ENCODE peak calls at places on chromosomes 13 and 19, in four cellular contexts. R is brain microvascular endothelial cell, T is left lung, V is dorsolateral prefrontal cortex. H is an unnamed sample.

GRCh38 chr19:6723738-6724137 is 3.3 kb upstream of the C3 start:
- DNase-seq in T (no peak), V (no peak), R (no peak), H (peak)

GRCh38 chr19:30788105-30788765 is 416.1 kb downstream of the ZNF536 start:
- DNase-seq in V (no peak), R (no peak), T (no peak), H (no peak)

GRCh38 chr19:2477732-2478191 is 1.8 kb downstream of the GADD45B start:
- DNase-seq in R (no peak), T (peak), V (no peak), H (no peak)

GRCh38 chr13:42377640-42378382 is 105.9 kb downstream of the AKAP11 start:
- DNase-seq in R (peak), V (no peak), T (no peak), H (no peak)

GRCh38 chr13:70518081-70518480 is 409.8 kb upstream of the KLHL1 start:
- DNase-seq in V (no peak), T (no peak), R (no peak), H (no peak)

GRCh38 chr13:80551650-80552497 is 210.9 kb upstream of the SPRY2 start:
- DNase-seq in T (no peak), R (no peak), V (no peak), H (no peak)

GRCh38 chr19:50875795-50876422 is 2.7 kb downstream of the KLK2 start:
- DNase-seq in V (no peak), T (no peak), R (no peak), H (no peak)

GRCh38 chr19:35670686-35671085 is 4.4 kb downstream of the UPK1A start:
- DNase-seq in T (no peak), R (no peak), V (no peak), H (no peak)

GRCh38 chr19:12155324-12155723 is 1.2 kb downstream of the ZNF625 start:
- DNase-seq in V (no peak), T (no peak), R (no peak), H (no peak)

GRCh38 chr13:26942184-26942583 is 181.6 kb upstream of the GPR12 start:
- DNase-seq in T (no peak), V (no peak), R (no peak), H (no peak)

GRCh38 chr13:101242720-101243119 is 173.6 kb downstream of the NALCN start:
- DNase-seq in V (no peak), T (no peak), R (no peak), H (no peak)

GRCh38 chr13:43792456-43792855 is 5.7 kb upstream of the ENOX1 start:
- DNase-seq in V (no peak), T (no peak), R (no peak), H (peak)

GRCh38 chr19:33447336-33448158 is 74.0 kb downstream of the CEBPG start:
- DNase-seq in R (no peak), V (no peak), T (peak), H (no peak)

GRCh38 chr13:37175996-37176395 is 70.5 kb upstream of the CSNK1A1L start:
- DNase-seq in R (peak), V (no peak), T (no peak), H (peak)

GRCh38 chr19:8423821-8424223 is 10.7 kb downstream of the MARCHF2 start:
- DNase-seq in R (peak), T (peak), V (peak), H (peak)

GRCh38 chr13:27797228-27797624 is 4.9 kb downstream of the GSX1 start:
- DNase-seq in T (no peak), R (peak), V (no peak), H (no peak)

GRCh38 chr19:55385236-55385748 is 440 bp upstream of the RPL28 start:
- DNase-seq in R (peak), T (peak), V (peak), H (peak)

GRCh38 chr13:78129850-78130249 is 211.2 kb upstream of the EDNRB start:
- DNase-seq in T (no peak), R (no peak), V (no peak), H (no peak)

GRCh38 chr19:2341247-2341705 is 12.8 kb downstream of the SPPL2B start:
- DNase-seq in T (no peak), R (no peak), V (no peak), H (no peak)

GRCh38 chr13:101529419-101529818 is 76.9 kb downstream of the ITGBL1 start:
- DNase-seq in R (peak), V (no peak), T (no peak), H (peak)

GRCh38 chr13:86446311-86446710 is 647.1 kb upstream of the SLITRK6 start:
- DNase-seq in T (no peak), R (peak), V (no peak), H (peak)

GRCh38 chr19:56765107-56765506 is 75.4 kb downstream of the PEG3 start:
- DNase-seq in V (peak), T (peak), R (peak), H (no peak)

GRCh38 chr19:50204811-50205675 is 1.6 kb downstream of the MYH14 start:
- DNase-seq in T (peak), V (no peak), R (no peak), H (no peak)

GRCh38 chr19:42293539-42293938 is 8.4 kb upstream of the PRR19 start:
- DNase-seq in T (no peak), V (no peak), R (no peak), H (no peak)

DNA sequence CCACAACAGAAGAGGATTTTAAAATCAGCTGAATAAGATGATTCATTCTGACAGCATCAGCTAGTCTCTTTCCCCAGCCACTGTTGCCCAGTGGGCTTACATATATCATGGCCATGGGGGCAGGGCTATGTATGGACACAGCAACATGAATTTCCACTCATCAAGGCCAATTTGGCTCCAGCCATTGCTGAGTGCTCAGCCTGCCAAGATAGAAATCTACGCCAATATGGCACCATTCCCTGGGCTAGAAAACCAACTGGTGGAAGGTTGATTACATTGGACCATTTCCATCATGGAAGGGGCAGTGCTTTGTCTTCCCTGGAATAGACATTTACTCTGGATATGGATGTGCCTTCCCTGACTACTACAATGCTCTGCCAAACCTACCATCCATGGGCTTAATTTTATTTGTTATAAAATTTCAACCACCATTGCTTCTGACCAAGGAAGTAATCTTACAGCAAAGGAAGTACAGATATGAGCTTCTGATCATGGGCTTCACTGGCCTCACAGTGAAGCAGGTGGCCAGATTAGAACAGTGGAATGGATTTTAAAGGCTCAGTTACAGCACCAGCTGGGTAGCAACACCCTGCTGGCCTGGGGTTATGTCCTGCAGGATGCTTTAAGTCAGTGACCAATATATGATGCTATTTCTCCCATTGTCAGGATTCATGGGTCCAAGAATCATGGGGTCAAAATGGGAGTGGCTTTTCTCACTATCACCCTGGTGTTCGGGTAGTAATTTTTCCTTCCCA is 9.8 kb upstream of the ALOX5AP start:
- DNase-seq in R (peak), T (no peak), V (no peak), H (peak)
- TF ChIP-seq CTCF in R (no peak), T (no peak), V (no peak), H (no peak)

GRCh38 chr19:4684312-4685095 is 14.4 kb upstream of the MYDGF start:
- DNase-seq in T (no peak), V (peak), R (no peak), H (no peak)

GRCh38 chr19:4687396-4687795 is 17.3 kb upstream of the MYDGF start:
- DNase-seq in V (no peak), R (no peak), T (no peak), H (no peak)

GRCh38 chr19:4688587-4688986 is 18.4 kb upstream of the MYDGF start:
- DNase-seq in R (no peak), V (no peak), T (no peak), H (no peak)

GRCh38 chr19:4689403-4689802 is 19.3 kb upstream of the MYDGF start:
- DNase-seq in R (no peak), T (no peak), V (no peak), H (no peak)

DNA sequence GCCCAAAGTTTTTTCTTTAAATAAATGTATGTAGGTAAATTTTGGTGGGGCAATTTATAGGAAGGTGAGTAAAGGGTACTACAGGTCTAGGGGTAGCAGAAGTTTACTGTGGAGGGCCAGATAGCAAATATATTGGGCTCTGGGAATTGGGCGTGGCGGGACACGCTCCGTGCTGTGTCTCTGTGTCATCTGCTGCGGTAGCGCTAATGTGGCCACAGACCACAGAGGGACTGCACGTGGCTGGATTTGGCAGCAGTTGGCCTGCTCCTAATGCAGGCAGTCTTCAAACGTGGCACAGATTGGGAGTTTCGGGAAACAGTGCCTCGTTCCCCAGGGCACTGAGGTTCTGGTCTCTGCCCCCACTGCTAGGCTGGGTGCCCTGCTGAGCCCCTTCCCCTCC is 16.6 kb upstream of the MYDGF start:
- DNase-seq in T (no peak), R (no peak), V (no peak), H (no peak)
- H3K4me3 ChIP-seq in T (no peak), R (no peak), V (no peak), H (no peak)

GRCh38 chr13:53545340-53545941 is 516.8 kb downstream of the OLFM4 start:
- DNase-seq in V (no peak), R (no peak), T (no peak), H (no peak)
- TF ChIP-seq CTCF in V (no peak), R (no peak), T (no peak), H (no peak)

GRCh38 chr13:52652170-52652979 is at the start of gene SUGT1:
- DNase-seq in R (peak), V (peak), T (peak), H (peak)

GRCh38 chr13:52646967-52647366 is 4.7 kb downstream of the HNRNPA1L2 start:
- DNase-seq in V (no peak), R (no peak), T (no peak), H (no peak)

GRCh38 chr13:52651880-52652169 is 811 bp upstream of the SUGT1 start:
- DNase-seq in R (no peak), T (no peak), V (no peak), H (no peak)

GRCh38 chr13:52652980-52653303 is 306 bp downstream of the SUGT1 start:
- DNase-seq in V (no peak), R (no peak), T (peak), H (no peak)

DNA sequence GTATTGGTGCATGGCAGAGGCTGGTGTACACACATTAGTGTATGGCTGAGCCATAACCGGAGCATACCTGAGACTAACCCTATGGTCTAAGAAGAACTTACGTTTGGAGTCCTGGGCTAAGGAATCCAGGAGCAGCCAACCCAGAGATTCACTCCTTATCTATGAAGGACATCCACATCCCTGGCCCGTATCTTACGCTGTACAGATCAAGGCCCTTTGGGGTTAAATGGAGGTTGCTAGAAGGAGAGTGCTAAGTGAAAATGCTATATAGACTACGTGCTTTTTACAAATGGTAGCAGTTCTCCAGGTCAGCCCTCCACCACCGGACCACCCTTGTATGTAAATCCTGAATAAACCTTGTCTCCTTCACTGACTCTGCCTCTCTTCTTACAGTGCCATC is 1.9 kb upstream of the SUGT1 start:
- DNase-seq in R (no peak), V (no peak), T (no peak), H (no peak)
- H3K4me3 ChIP-seq in R (peak), V (peak), T (peak), H (peak)

DNA sequence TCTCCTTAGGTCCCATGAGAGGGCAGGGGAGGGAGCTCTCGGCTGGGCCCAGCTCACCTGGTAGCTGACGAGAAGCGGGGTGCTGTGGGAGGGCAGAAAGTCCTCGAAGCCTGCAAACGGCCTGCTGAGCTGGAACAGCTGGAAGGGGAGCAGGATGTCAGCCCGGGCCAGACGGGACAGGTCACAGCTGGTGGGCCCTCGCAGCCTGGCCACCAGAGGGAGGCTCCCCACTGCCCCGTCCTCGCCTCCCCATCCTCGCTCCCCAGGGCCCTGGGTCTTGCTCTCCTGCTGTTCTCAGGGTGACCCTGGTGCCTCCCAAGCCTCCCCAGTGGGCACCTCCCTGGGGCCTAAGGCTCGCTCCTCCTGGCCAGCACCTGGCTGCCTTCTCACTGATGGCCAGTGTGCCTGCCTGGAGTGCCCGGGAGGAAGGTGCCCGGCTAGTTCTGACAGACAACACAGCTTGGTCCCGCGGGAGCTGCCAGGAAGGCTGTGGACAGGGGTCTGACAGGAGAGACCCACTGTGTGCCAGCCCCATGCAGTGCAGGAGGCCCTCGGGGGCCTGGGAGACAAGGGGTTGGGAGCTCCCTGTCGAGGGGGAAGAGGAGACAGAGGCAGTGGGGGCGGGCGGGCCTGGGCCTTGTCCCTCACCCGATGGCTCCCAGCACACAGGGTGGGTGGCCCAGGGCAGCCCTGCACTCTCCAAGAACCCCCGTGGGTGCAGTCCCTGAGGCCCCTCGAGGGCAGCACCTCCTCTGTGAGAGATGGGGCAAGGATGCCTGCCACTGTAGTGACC is 20.3 kb downstream of the GPX4 start:
- DNase-seq in R (no peak), V (no peak), T (no peak), H (no peak)
- TF ChIP-seq CTCF in R (no peak), V (no peak), T (no peak), H (no peak)

GRCh38 chr19:18746393-18747167 is 44.5 kb downstream of the COMP start:
- DNase-seq in V (no peak), R (no peak), T (no peak), H (no peak)
- H3K4me3 ChIP-seq in V (no peak), R (no peak), T (no peak), H (no peak)